ENCODE peak calls at places on chromosomes 6 and 20, in seven cellular contexts. E, B, P, I, R, D and L are unnamed samples.

GRCh38 chr6:128097019-128097418 is 196.2 kb upstream of the THEMIS start:
- DNase-seq in E (no peak), B (no peak), P (no peak), I (no peak), R (no peak), D (no peak), L (no peak)

GRCh38 chr20:46058656-46059281 is 29.8 kb downstream of the SLC12A5 start:
- DNase-seq in E (no peak), B (no peak), P (no peak), I (peak; percentile 32), R (no peak), D (no peak), L (no peak)

GRCh38 chr6:159077123-159077522 is 32.3 kb upstream of the TAGAP start:
- DNase-seq in E (no peak), B (no peak), P (no peak), I (no peak), R (no peak), D (no peak), L (no peak)

GRCh38 chr6:100307561-100307960 is 157.2 kb downstream of the SIM1 start:
- DNase-seq in E (no peak), B (no peak), P (no peak), I (no peak), R (no peak), D (no peak), L (no peak)

GRCh38 chr20:2446845-2447244 is 23.7 kb downstream of the SNRPB start:
- DNase-seq in E (no peak), B (no peak), P (no peak), I (no peak), R (no peak), D (no peak), L (no peak)

GRCh38 chr6:43014434-43014909 is 423 bp downstream of the KLHDC3 start:
- DNase-seq in E (no peak), B (no peak), P (no peak), I (peak; percentile 38), R (no peak), D (no peak), L (no peak)

GRCh38 chr6:21609881-21610329 is 16.4 kb downstream of the SOX4 start:
- DNase-seq in E (no peak), B (no peak), P (no peak), I (no peak), R (no peak), D (no peak), L (no peak)

GRCh38 chr6:157032923-157033322 is 255.7 kb downstream of the ARID1B start:
- DNase-seq in E (no peak), B (no peak), P (no peak), I (no peak), R (no peak), D (no peak), L (no peak)

GRCh38 chr6:163334264-163334663 is 80.3 kb upstream of the QKI start:
- DNase-seq in E (no peak), B (no peak), P (no peak), I (no peak), R (no peak), D (no peak), L (peak; percentile 55)

GRCh38 chr6:158042245-158042798 is 60.7 kb downstream of the SYNJ2 start:
- DNase-seq in E (no peak), B (no peak), P (peak; percentile 71), I (peak; percentile 84), R (peak; percentile 83), D (no peak), L (peak; percentile 89)

GRCh38 chr20:63230800-63231268 is 4.9 kb upstream of the BIRC7 start:
- DNase-seq in E (no peak), B (peak; percentile 38), P (peak; percentile 49), I (peak; percentile 87), R (peak; percentile 65), D (no peak), L (peak; percentile 84)

GRCh38 chr20:56748476-56749377 is 119.6 kb downstream of the TFAP2C start:
- DNase-seq in E (no peak), B (no peak), P (no peak), I (no peak), R (no peak), D (no peak), L (no peak)

GRCh38 chr6:11732036-11732545 is 46.5 kb downstream of the ADTRP start:
- DNase-seq in E (peak; percentile 15), B (peak; percentile 81), P (peak; percentile 51), I (no peak), R (peak; percentile 93), D (no peak), L (peak; percentile 78)

GRCh38 chr6:156842598-156843250 is 65.5 kb downstream of the ARID1B start:
- DNase-seq in E (no peak), B (no peak), P (no peak), I (no peak), R (no peak), D (no peak), L (no peak)

GRCh38 chr6:34560366-34561226 is 4.5 kb upstream of the SPDEF start:
- DNase-seq in E (no peak), B (no peak), P (peak; percentile 28), I (peak; percentile 65), R (no peak), D (no peak), L (peak; percentile 69)

GRCh38 chr6:34563513-34563870 is 7.4 kb upstream of the SPDEF start:
- DNase-seq in E (no peak), B (no peak), P (no peak), I (no peak), R (no peak), D (no peak), L (no peak)

GRCh38 chr6:34561227-34561530 is 5.0 kb upstream of the SPDEF start:
- DNase-seq in E (no peak), B (no peak), P (no peak), I (no peak), R (no peak), D (no peak), L (no peak)

GRCh38 chr6:34562861-34563512 is 6.9 kb upstream of the SPDEF start:
- DNase-seq in E (no peak), B (no peak), P (no peak), I (no peak), R (no peak), D (no peak), L (peak; percentile 11)

GRCh38 chr6:34562350-34562749 is 6.2 kb upstream of the SPDEF start:
- DNase-seq in E (no peak), B (no peak), P (no peak), I (no peak), R (no peak), D (no peak), L (no peak)
- H3K4me1 ChIP-seq in E (no peaks in the 10 kb centered on the region), B (no peaks in the 10 kb centered on the region), P (peaks cover 13% of the 10 kb centered on the region), I (no peaks in the 10 kb centered on the region), R (no peaks in the 10 kb centered on the region), D (no peaks in the 10 kb centered on the region), L (no peaks in the 10 kb centered on the region)

GRCh38 chr6:30719356-30719755 is 796 bp upstream of the TUBB start:
- DNase-seq in E (no peak), B (no peak), P (no peak), I (no peak), R (peak; percentile 27), D (peak; percentile 69), L (no peak)
- H3K4me1 ChIP-seq in E (peaks cover 48% of the 10 kb centered on the region), B (peaks cover 27% of the 10 kb centered on the region), P (peaks cover 72% of the 10 kb centered on the region), I (peaks cover 13% of the 10 kb centered on the region), R (no peaks in the 10 kb centered on the region), D (peaks cover 52% of the 10 kb centered on the region), L (peaks cover 3% of the 10 kb centered on the region)

GRCh38 chr20:37918035-37918434 is 15.1 kb downstream of the VSTM2L start:
- DNase-seq in E (no peak), B (no peak), P (no peak), I (no peak), R (no peak), D (no peak), L (no peak)
- H3K4me1 ChIP-seq in E (peaks cover 7% of the 10 kb centered on the region), B (peaks cover 6% of the 10 kb centered on the region), P (peaks cover 19% of the 10 kb centered on the region), I (peaks cover 18% of the 10 kb centered on the region), R (no peaks in the 10 kb centered on the region), D (peaks cover 9% of the 10 kb centered on the region), L (no peaks in the 10 kb centered on the region)

GRCh38 chr6:135221042-135221441 is 39.9 kb downstream of the MYB start:
- DNase-seq in E (no peak), B (no peak), P (no peak), I (no peak), R (no peak), D (no peak), L (no peak)
- H3K4me1 ChIP-seq in E (no peaks in the 10 kb centered on the region), B (no peaks in the 10 kb centered on the region), P (no peaks in the 10 kb centered on the region), I (no peaks in the 10 kb centered on the region), R (no peaks in the 10 kb centered on the region), D (no peaks in the 10 kb centered on the region), L (no peaks in the 10 kb centered on the region)

DNA sequence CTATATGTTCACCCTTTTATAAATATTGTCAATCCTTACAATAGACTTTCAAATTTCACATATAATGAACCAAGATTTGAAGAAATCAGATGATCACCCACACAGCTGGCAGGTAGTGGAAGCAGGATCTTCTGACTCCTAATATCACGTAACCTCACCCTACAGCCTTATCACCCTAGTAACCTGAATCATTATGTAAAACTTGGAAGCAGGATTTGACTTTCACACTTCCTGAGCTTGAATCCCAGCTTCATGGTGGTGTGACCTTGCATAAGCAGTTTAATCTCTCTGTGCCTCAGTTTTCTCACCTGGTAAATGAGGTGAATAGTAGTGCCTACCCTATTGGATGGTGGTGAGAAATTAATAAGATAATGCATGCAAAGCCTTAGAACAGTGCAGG is 16.4 kb downstream of the SPTLC3 start:
- DNase-seq in E (no peak), B (no peak), P (no peak), I (no peak), R (no peak), D (no peak), L (no peak)
- H3K4me1 ChIP-seq in E (peaks cover 14% of the 10 kb centered on the region), B (no peaks in the 10 kb centered on the region), P (peaks cover 16% of the 10 kb centered on the region), I (peaks cover 30% of the 10 kb centered on the region), R (no peaks in the 10 kb centered on the region), D (peaks cover 9% of the 10 kb centered on the region), L (peaks cover 8% of the 10 kb centered on the region)

GRCh38 chr6:6002809-6003333 is 3.9 kb downstream of the NRN1 start:
- DNase-seq in E (no peak), B (no peak), P (no peak), I (no peak), R (no peak), D (no peak), L (no peak)

GRCh38 chr6:6001443-6001842 is 5.3 kb downstream of the NRN1 start:
- DNase-seq in E (no peak), B (no peak), P (no peak), I (no peak), R (no peak), D (no peak), L (no peak)

GRCh38 chr6:6004147-6004995 is 2.4 kb downstream of the NRN1 start:
- DNase-seq in E (no peak), B (no peak), P (no peak), I (no peak), R (no peak), D (no peak), L (no peak)

GRCh38 chr6:6002005-6002808 is 4.5 kb downstream of the NRN1 start:
- DNase-seq in E (no peak), B (no peak), P (no peak), I (no peak), R (no peak), D (no peak), L (no peak)

GRCh38 chr6:6003334-6004146 is 3.2 kb downstream of the NRN1 start:
- DNase-seq in E (no peak), B (no peak), P (no peak), I (no peak), R (no peak), D (no peak), L (peak; percentile 62)
- H3K4me1 ChIP-seq in E (peaks cover 28% of the 10 kb centered on the region), B (peaks cover 10% of the 10 kb centered on the region), P (peaks cover 78% of the 10 kb centered on the region), I (peaks cover 24% of the 10 kb centered on the region), R (no peaks in the 10 kb centered on the region), D (peaks cover 19% of the 10 kb centered on the region), L (peaks cover 2% of the 10 kb centered on the region)